ENCODE peak calls at places on chromosomes 4 and X, in four cellular contexts. One of them, this sample, is unnamed.

GRCh38 chr4:150402968-150403367 is 179.0 kb upstream of the MAB21L2 start:
- DNase-seq in C1 segment of cervical spinal cord: no peak
- DNase-seq in epithelial cell of prostate: no peak
- DNase-seq in HEK293T: peak; percentile 59
- DNase-seq in this sample: no peak

GRCh38 chr4:169017971-169018370 is 7.9 kb upstream of the CBR4 start:
- DNase-seq in C1 segment of cervical spinal cord: no peak
- DNase-seq in epithelial cell of prostate: no peak
- DNase-seq in HEK293T: no peak
- DNase-seq in this sample: no peak

GRCh38 chr4:139665690-139666529 is at the start of gene MGST2:
- DNase-seq in C1 segment of cervical spinal cord: peak; percentile 30
- DNase-seq in epithelial cell of prostate: no peak
- DNase-seq in HEK293T: peak; percentile 58
- DNase-seq in this sample: peak; percentile 88

GRCh38 chr4:25986807-25987206 is 72.8 kb downstream of the SMIM20 start:
- DNase-seq in C1 segment of cervical spinal cord: no peak
- DNase-seq in epithelial cell of prostate: no peak
- DNase-seq in HEK293T: no peak
- DNase-seq in this sample: no peak

GRCh38 chr4:121980643-121981042 is 28.8 kb upstream of the TRPC3 start:
- DNase-seq in C1 segment of cervical spinal cord: no peak
- DNase-seq in epithelial cell of prostate: no peak
- DNase-seq in HEK293T: no peak
- DNase-seq in this sample: no peak

GRCh38 chrX:53356186-53356585 is 66.3 kb downstream of the SMC1A start:
- DNase-seq in C1 segment of cervical spinal cord: no peak
- DNase-seq in epithelial cell of prostate: no peak
- DNase-seq in HEK293T: peak; percentile 62
- DNase-seq in this sample: peak; percentile 69

GRCh38 chr4:171956678-171957077 is 143.5 kb downstream of the GALNTL6 start:
- DNase-seq in C1 segment of cervical spinal cord: no peak
- DNase-seq in epithelial cell of prostate: no peak
- DNase-seq in HEK293T: no peak
- DNase-seq in this sample: no peak

GRCh38 chr4:151226004-151226932 is 50.7 kb upstream of the PRSS48 start:
- DNase-seq in C1 segment of cervical spinal cord: no peak
- DNase-seq in epithelial cell of prostate: peak; percentile 29
- DNase-seq in HEK293T: no peak
- DNase-seq in this sample: no peak

GRCh38 chr4:155552180-155552579 is 114.5 kb upstream of the GUCY1A1 start:
- DNase-seq in C1 segment of cervical spinal cord: no peak
- DNase-seq in epithelial cell of prostate: no peak
- DNase-seq in HEK293T: no peak
- DNase-seq in this sample: no peak

GRCh38 chr4:38691251-38692008 is 27.4 kb downstream of the KLF3 start:
- DNase-seq in C1 segment of cervical spinal cord: no peak
- DNase-seq in epithelial cell of prostate: no peak
- DNase-seq in HEK293T: no peak
- DNase-seq in this sample: no peak

GRCh38 chrX:23383411-23383810 is 48.8 kb downstream of the PTCHD1 start:
- DNase-seq in C1 segment of cervical spinal cord: no peak
- DNase-seq in epithelial cell of prostate: no peak
- DNase-seq in HEK293T: no peak
- DNase-seq in this sample: no peak

This sample was measured in K562.